ENCODE peak calls at places on chromosomes 2 and 18, in eight cellular contexts. K, B, C, U, X, L, O and W are unnamed samples.

GRCh38 chr2:10415048-10415447 is 33.1 kb downstream of the ODC1 start:
- DNase-seq in O (no peak), B (no peak), X (no peak), L (no peak), K (no peak), U (no peak), C (no peak), W (no peak)

GRCh38 chr2:233754872-233755611 is 5.0 kb upstream of the UGT1A1 start:
- DNase-seq in X (no peak), O (no peak), U (no peak), K (no peak), C (no peak), L (no peak), B (no peak), W (no peak)

GRCh38 chr18:66271927-66272326 is 332.0 kb downstream of the CDH19 start:
- DNase-seq in C (no peak), X (no peak), K (no peak), B (no peak), U (no peak), O (no peak), L (no peak), W (no peak)

GRCh38 chr18:63322246-63322645 is 2.7 kb upstream of the BCL2 start:
- DNase-seq in C (no peak), K (no peak), X (no peak), B (no peak), O (no peak), L (no peak), U (no peak), W (no peak)

GRCh38 chr2:199842631-199843030 is 8.4 kb downstream of the FTCDNL1 start:
- DNase-seq in K (no peak), X (no peak), U (no peak), O (no peak), C (no peak), L (no peak), B (no peak), W (no peak)

GRCh38 chr2:40439473-40439872 is 12.4 kb downstream of the SLC8A1 start:
- DNase-seq in B (no peak), K (no peak), U (no peak), L (no peak), C (no peak), X (no peak), O (no peak), W (no peak)

GRCh38 chr2:133817680-133818566 is 249.7 kb upstream of the NCKAP5 start:
- DNase-seq in B (peak; percentile 9), L (no peak), C (no peak), K (no peak), X (no peak), O (no peak), U (no peak), W (no peak)

GRCh38 chr2:47373747-47374146 is 29.2 kb upstream of the MSH2 start:
- DNase-seq in K (no peak), C (no peak), O (no peak), X (peak; percentile 52), U (no peak), L (peak; percentile 37), B (peak; percentile 51), W (peak; percentile 70)

GRCh38 chr2:186737737-186738508 is 44.1 kb downstream of the FAM171B start:
- DNase-seq in L (no peak), B (no peak), U (no peak), X (no peak), K (no peak), C (no peak), O (no peak), W (no peak)

GRCh38 chr18:75760208-75760607 is 332.7 kb upstream of the SMIM21 start:
- DNase-seq in C (no peak), K (no peak), L (no peak), B (no peak), U (no peak), O (no peak), X (no peak), W (no peak)

GRCh38 chr18:67302043-67302442 is 214.5 kb downstream of the DSEL start:
- DNase-seq in K (no peak), B (no peak), L (no peak), U (no peak), X (no peak), O (no peak), C (no peak), W (no peak)

GRCh38 chr18:57697434-57697833 is 75.8 kb upstream of the NARS1 start:
- DNase-seq in B (no peak), C (no peak), L (no peak), O (no peak), K (no peak), X (no peak), U (peak; percentile 29), W (no peak)

GRCh38 chr18:25225152-25225551 is 126.8 kb downstream of the ZNF521 start:
- DNase-seq in O (no peak), C (no peak), X (no peak), L (no peak), U (no peak), K (no peak), B (no peak), W (no peak)

GRCh38 chr2:106885326-106885725 is 641 bp downstream of the ST6GAL2 start:
- DNase-seq in U (no peak), X (no peak), K (no peak), C (no peak), L (no peak), B (no peak), O (no peak), W (no peak)

GRCh38 chr18:22173221-22173927 is 4.0 kb downstream of the GATA6 start:
- DNase-seq in X (no peak), C (no peak), K (no peak), U (peak; percentile 24), L (no peak), B (no peak), O (no peak), W (no peak)

GRCh38 chr18:22172594-22173049 is 3.2 kb downstream of the GATA6 start:
- DNase-seq in L (no peak), B (peak; percentile 60), O (peak; percentile 65), K (no peak), C (no peak), X (no peak), U (no peak), W (peak; percentile 54)

GRCh38 chr18:22171263-22171838 is 2.0 kb downstream of the GATA6 start:
- DNase-seq in L (no peak), O (no peak), X (no peak), K (no peak), U (peak; percentile 33), C (no peak), B (no peak), W (no peak)

GRCh38 chr18:22170421-22171262 is 1.3 kb downstream of the GATA6 start:
- DNase-seq in B (peak; percentile 67), K (peak; percentile 70), X (peak; percentile 43), U (peak; percentile 75), O (peak; percentile 80), C (peak; percentile 77), L (no peak), W (peak; percentile 55)

GRCh38 chr18:22171839-22172582 is 2.6 kb downstream of the GATA6 start:
- DNase-seq in L (no peak), U (peak; percentile 53), K (peak; percentile 40), B (peak; percentile 32), X (no peak), C (no peak), O (peak; percentile 64), W (no peak)
- H3K27me3 ChIP-seq in L (peaks cover 32% of the 10 kb centered on the region), U (no peaks in the 10 kb centered on the region), K (no peaks in the 10 kb centered on the region), B (no peaks in the 10 kb centered on the region), X (peaks cover 98% of the 10 kb centered on the region), C (peaks cover 18% of the 10 kb centered on the region), O (no peaks in the 10 kb centered on the region), W (no peaks in the 10 kb centered on the region)

GRCh38 chr2:66576381-66577330 is 141.7 kb downstream of the MEIS1 start:
- DNase-seq in L (no peak), C (peak; percentile 86), X (no peak), O (peak; percentile 80), K (peak; percentile 72), U (peak; percentile 62), B (peak; percentile 76), W (peak; percentile 54)
- H3K4me1 ChIP-seq in L (peaks cover 2% of the 10 kb centered on the region), C (peaks cover 49% of the 10 kb centered on the region), X (no peaks in the 10 kb centered on the region), O (peaks cover 18% of the 10 kb centered on the region), K (no peaks in the 10 kb centered on the region), U (peaks cover 3% of the 10 kb centered on the region), B (peaks cover 38% of the 10 kb centered on the region), W (no peaks in the 10 kb centered on the region)

GRCh38 chr2:197148401-197148800 is 162.2 kb downstream of the ANKRD44 start:
- DNase-seq in O (no peak), B (no peak), C (no peak), K (no peak), L (no peak), U (no peak), X (no peak), W (no peak)

GRCh38 chr2:197147942-197148341 is 162.6 kb downstream of the ANKRD44 start:
- DNase-seq in O (no peak), U (no peak), L (no peak), C (no peak), K (no peak), B (no peak), X (no peak), W (no peak)

GRCh38 chr2:197146995-197147394 is 163.6 kb downstream of the ANKRD44 start:
- DNase-seq in B (no peak), K (no peak), L (no peak), C (no peak), X (no peak), O (no peak), U (no peak), W (no peak)

GRCh38 chr2:197144183-197144582 is 166.4 kb downstream of the ANKRD44 start:
- DNase-seq in X (no peak), U (no peak), L (no peak), O (no peak), C (no peak), B (no peak), K (no peak), W (no peak)

DNA sequence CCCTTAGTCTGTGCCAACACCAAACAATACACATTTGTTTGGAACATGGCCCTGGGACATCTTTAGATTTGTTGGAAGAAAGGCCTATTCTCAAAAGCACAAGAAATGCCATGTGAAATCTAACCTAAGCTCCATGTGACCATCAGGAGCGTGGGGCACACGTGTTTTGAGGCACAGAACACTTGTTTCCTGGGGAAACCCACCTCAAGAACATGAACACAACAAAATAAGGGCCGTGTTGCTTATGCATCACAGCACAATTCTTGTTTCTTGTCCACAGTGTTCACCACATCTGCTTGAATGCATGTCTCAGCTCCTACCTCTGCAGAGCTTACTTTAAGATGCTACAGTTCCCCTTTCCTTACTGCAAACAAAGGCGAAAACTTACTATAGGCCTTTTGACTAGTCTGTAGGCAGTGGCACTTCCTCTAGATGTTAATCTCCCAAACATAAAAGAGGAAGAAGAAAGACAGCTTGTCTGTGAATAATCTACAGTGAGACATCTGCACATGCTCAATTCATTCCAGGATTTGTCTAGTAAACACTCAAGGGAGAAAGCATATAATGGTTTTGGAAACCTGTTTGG is 165.0 kb downstream of the ANKRD44 start:
- DNase-seq in O (no peak), B (peak; percentile 12), L (no peak), X (peak; percentile 20), C (no peak), K (no peak), U (no peak), W (peak; percentile 81)
- TF ChIP-seq POLR2A in O (no peak), B (no peak), L (no peak), X (no peak), C (no peak), K (no peak), U (no peak), W (no peak)

DNA sequence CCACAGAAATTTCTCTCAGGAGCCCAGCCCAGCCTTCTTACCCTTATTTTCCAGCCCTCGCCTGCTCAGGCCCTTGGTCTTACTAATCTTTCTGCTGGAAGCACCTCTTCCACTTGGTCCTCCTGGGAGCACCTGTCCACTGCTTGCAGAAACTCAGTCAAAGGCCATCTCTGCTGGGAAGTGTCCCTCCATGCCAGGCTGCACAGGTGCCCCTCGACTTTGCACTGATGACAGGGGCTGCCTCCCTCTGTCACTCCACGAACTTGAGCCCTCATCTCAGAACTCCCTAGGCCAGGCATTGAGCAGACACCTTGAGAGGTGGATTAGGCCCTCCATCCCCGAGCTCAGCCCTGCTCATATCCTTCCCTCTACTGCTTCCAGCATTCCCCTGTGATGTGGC is 500.4 kb upstream of the HS6ST1 start:
- DNase-seq in L (no peak), C (no peak), O (no peak), K (no peak), B (no peak), U (no peak), X (no peak), W (no peak)
- H3K27me3 ChIP-seq in L (no peaks in the 10 kb centered on the region), C (no peaks in the 10 kb centered on the region), O (no peaks in the 10 kb centered on the region), K (no peaks in the 10 kb centered on the region), B (no peaks in the 10 kb centered on the region), U (no peaks in the 10 kb centered on the region), X (no peaks in the 10 kb centered on the region), W (no peaks in the 10 kb centered on the region)